ENCODE peak calls at places on chromosome 9, in eight cellular contexts. N is activated naive CD4-positive, alpha-beta T cell treated with anti-CD3 and anti-CD28 coated beads for 36 hours; C is stimulated activated CD4-positive, alpha-beta T cell treated with anti-CD3 and anti-CD28 coated beads, Interleukin-2, amount 100 ng/mL, for 24 hours; E is T-helper 2 cell; B is EH; J is frontal cortex; S is cerebellar cortex; O is CD4-positive, alpha-beta T cell. V is an unnamed sample.

GRCh38 chr9:121484659-121485446 is 14.8 kb downstream of the GGTA1 start:
- DNase-seq in N (no peak), C (no peak), E (no peak), B (no peak), J (no peak), S (no peak), O (no peak), V (peak; percentile 79)

GRCh38 chr9:37001461-37001860 is 32.6 kb downstream of the PAX5 start:
- DNase-seq in N (no peak), C (no peak), E (no peak), B (no peak), J (no peak), S (no peak), O (no peak), V (no peak)

GRCh38 chr9:105223544-105224140 is 20.8 kb upstream of the SLC44A1 start:
- DNase-seq in N (no peak), C (no peak), E (no peak), B (no peak), J (no peak), S (no peak), O (no peak), V (no peak)

GRCh38 chr9:132141364-132141947 is 20.4 kb upstream of the NTNG2 start:
- DNase-seq in N (no peak), C (no peak), E (no peak), B (peak; percentile 21), J (peak; percentile 66), S (peak; percentile 42), O (no peak), V (no peak)

GRCh38 chr9:96420468-96421219 is 2.5 kb upstream of the ZNF367 start:
- DNase-seq in N (peak; percentile 66), C (peak; percentile 27), E (no peak), B (peak; percentile 98), J (peak; percentile 44), S (peak; percentile 88), O (no peak), V (no peak)

GRCh38 chr9:116151966-116152381 is 1.6 kb upstream of the PAPPA start:
- DNase-seq in N (no peak), C (no peak), E (no peak), B (peak; percentile 98), J (no peak), S (no peak), O (no peak), V (no peak)

GRCh38 chr9:128314697-128315096 is 7.5 kb downstream of the TRUB2 start:
- DNase-seq in N (no peak), C (no peak), E (no peak), B (no peak), J (no peak), S (no peak), O (no peak), V (no peak)

GRCh38 chr9:5870691-5871090 is 20.0 kb upstream of the MLANA start:
- DNase-seq in N (no peak), C (no peak), E (no peak), B (no peak), J (no peak), S (no peak), O (no peak), V (no peak)

GRCh38 chr9:70120834-70121510 is 77.3 kb downstream of the MAMDC2 start:
- DNase-seq in N (no peak), C (no peak), E (no peak), B (peak; percentile 96), J (no peak), S (no peak), O (no peak), V (peak; percentile 84)

V was measured in right cardiac atrium.